ENCODE peak calls at places on chromosomes 3 and 15, in five cellular contexts. One of them, this sample, is unnamed.

GRCh38 chr3:99134996-99135395 is 233.5 kb upstream of the DCBLD2 start:
- DNase-seq in tibial nerve: no peak
- DNase-seq in astrocyte of the spinal cord: no peak
- DNase-seq in HCT116: no peak
- DNase-seq in HepG2: no peak
- DNase-seq in this sample: no peak

GRCh38 chr15:62790531-62790930 is 252.0 kb upstream of the TPM1 start:
- DNase-seq in tibial nerve: no peak
- DNase-seq in HepG2: no peak
- DNase-seq in HCT116: no peak
- DNase-seq in astrocyte of the spinal cord: no peak
- DNase-seq in this sample: no peak

GRCh38 chr3:50652709-50653108 is 22.0 kb upstream of the DOCK3 start:
- DNase-seq in tibial nerve: no peak
- DNase-seq in HepG2: peak
- DNase-seq in HCT116: no peak
- DNase-seq in astrocyte of the spinal cord: no peak
- DNase-seq in this sample: no peak

GRCh38 chr3:37814547-37814946 is 47.1 kb upstream of the CTDSPL start:
- DNase-seq in tibial nerve: no peak
- DNase-seq in HepG2: no peak
- DNase-seq in astrocyte of the spinal cord: peak
- DNase-seq in HCT116: no peak
- DNase-seq in this sample: no peak

GRCh38 chr3:54847361-54847760 is 80.5 kb downstream of the LRTM1 start:
- DNase-seq in HCT116: no peak
- DNase-seq in HepG2: no peak
- DNase-seq in astrocyte of the spinal cord: no peak
- DNase-seq in tibial nerve: no peak
- DNase-seq in this sample: no peak

GRCh38 chr3:164375995-164376394 is 702.3 kb downstream of the SI start:
- DNase-seq in astrocyte of the spinal cord: no peak
- DNase-seq in HCT116: no peak
- DNase-seq in tibial nerve: no peak
- DNase-seq in HepG2: no peak
- DNase-seq in this sample: no peak

GRCh38 chr15:70613259-70613658 is 150.1 kb downstream of the UACA start:
- DNase-seq in astrocyte of the spinal cord: no peak
- DNase-seq in HCT116: no peak
- DNase-seq in tibial nerve: no peak
- DNase-seq in HepG2: no peak
- DNase-seq in this sample: no peak

GRCh38 chr15:90729266-90729665 is 12.1 kb downstream of the BLM start:
- DNase-seq in HepG2: no peak
- DNase-seq in tibial nerve: no peak
- DNase-seq in HCT116: no peak
- DNase-seq in astrocyte of the spinal cord: no peak
- DNase-seq in this sample: no peak

DNA sequence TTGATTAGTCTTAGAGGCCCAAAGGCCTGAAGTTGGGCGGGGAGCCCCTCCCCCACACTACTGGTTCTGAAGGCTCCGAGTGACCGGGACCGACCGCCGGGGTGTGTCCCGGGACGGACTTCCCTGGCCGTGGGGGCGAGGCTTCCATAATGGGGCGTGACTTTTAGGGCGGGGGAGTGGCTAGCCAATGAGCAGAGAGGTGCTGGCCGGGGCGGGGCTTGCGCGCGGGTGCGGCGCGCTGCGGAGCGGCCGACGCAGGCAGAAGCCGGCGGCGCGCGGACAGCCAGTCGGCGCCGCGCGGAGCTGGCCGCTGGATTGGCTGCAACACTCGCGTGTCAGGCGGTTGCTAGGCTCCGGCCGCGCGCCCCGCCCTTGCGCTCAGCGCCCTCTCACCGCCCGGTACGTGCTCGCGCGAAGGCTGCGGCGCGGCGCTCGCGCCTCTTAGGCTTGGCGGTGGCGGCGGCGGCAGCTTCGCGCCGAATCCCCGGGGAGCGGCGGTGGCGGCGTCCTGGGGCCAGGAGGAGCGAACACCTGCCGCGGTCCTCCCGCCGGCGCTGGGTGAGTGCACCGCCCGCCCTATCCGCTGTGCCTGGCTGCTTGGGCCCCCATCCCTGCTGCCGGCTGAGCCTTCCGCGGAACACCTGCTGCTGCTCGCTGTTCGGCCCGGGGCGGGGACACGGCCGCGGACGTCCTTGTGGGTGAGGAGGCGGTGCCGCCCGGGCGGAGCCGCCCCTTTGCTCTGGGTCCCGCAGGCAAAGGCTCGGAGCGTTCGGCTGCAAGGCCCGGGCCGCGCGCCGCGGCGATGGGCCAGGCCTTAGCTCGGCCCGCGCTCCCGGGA is at the start of gene DAG1:
- DNase-seq in HCT116: peak
- DNase-seq in HepG2: peak
- DNase-seq in astrocyte of the spinal cord: peak
- DNase-seq in tibial nerve: peak
- DNase-seq in this sample: peak
- H3K4me3 ChIP-seq in HCT116: peak
- H3K4me3 ChIP-seq in HepG2: peak
- H3K4me3 ChIP-seq in astrocyte of the spinal cord: peak
- H3K4me3 ChIP-seq in tibial nerve: peak
- H3K4me3 ChIP-seq in this sample: peak

GRCh38 chr3:181723568-181724431 is 12.1 kb downstream of the SOX2 start:
- DNase-seq in astrocyte of the spinal cord: peak
- DNase-seq in tibial nerve: no peak
- DNase-seq in HCT116: no peak
- DNase-seq in HepG2: no peak
- DNase-seq in this sample: no peak
- TF ChIP-seq CTCF in astrocyte of the spinal cord: no peak
- TF ChIP-seq CTCF in tibial nerve: no peak
- TF ChIP-seq CTCF in HCT116: no peak
- TF ChIP-seq CTCF in HepG2: no peak
- TF ChIP-seq CTCF in this sample: no peak

GRCh38 chr3:177284383-177284881 is 87.2 kb upstream of the TBL1XR1 start:
- DNase-seq in HepG2: peak
- DNase-seq in tibial nerve: peak
- DNase-seq in astrocyte of the spinal cord: peak
- DNase-seq in HCT116: peak
- DNase-seq in this sample: no peak
- H3K4me3 ChIP-seq in HepG2: peak
- H3K4me3 ChIP-seq in tibial nerve: no peak
- H3K4me3 ChIP-seq in astrocyte of the spinal cord: no peak
- H3K4me3 ChIP-seq in HCT116: no peak
- H3K4me3 ChIP-seq in this sample: no peak

GRCh38 chr3:127689266-127689860 is 16.6 kb downstream of the ABTB1 start:
- DNase-seq in astrocyte of the spinal cord: no peak
- DNase-seq in HCT116: no peak
- DNase-seq in HepG2: no peak
- DNase-seq in tibial nerve: no peak
- DNase-seq in this sample: no peak

GRCh38 chr3:127690106-127690505 is 17.4 kb downstream of the ABTB1 start:
- DNase-seq in HepG2: peak
- DNase-seq in HCT116: no peak
- DNase-seq in astrocyte of the spinal cord: peak
- DNase-seq in tibial nerve: no peak
- DNase-seq in this sample: no peak

GRCh38 chr3:127691974-127692373 is 19.2 kb downstream of the ABTB1 start:
- DNase-seq in HCT116: no peak
- DNase-seq in HepG2: no peak
- DNase-seq in tibial nerve: no peak
- DNase-seq in astrocyte of the spinal cord: no peak
- DNase-seq in this sample: no peak

GRCh38 chr3:127691494-127691893 is 18.7 kb downstream of the ABTB1 start:
- DNase-seq in tibial nerve: no peak
- DNase-seq in astrocyte of the spinal cord: no peak
- DNase-seq in HCT116: no peak
- DNase-seq in HepG2: no peak
- DNase-seq in this sample: no peak

GRCh38 chr3:127690823-127691452 is 18.2 kb downstream of the ABTB1 start:
- DNase-seq in HCT116: peak
- DNase-seq in tibial nerve: no peak
- DNase-seq in HepG2: peak
- DNase-seq in astrocyte of the spinal cord: peak
- DNase-seq in this sample: no peak
- TF ChIP-seq CTCF in HCT116: peak
- TF ChIP-seq CTCF in tibial nerve: peak
- TF ChIP-seq CTCF in HepG2: peak
- TF ChIP-seq CTCF in astrocyte of the spinal cord: peak
- TF ChIP-seq CTCF in this sample: peak

DNA sequence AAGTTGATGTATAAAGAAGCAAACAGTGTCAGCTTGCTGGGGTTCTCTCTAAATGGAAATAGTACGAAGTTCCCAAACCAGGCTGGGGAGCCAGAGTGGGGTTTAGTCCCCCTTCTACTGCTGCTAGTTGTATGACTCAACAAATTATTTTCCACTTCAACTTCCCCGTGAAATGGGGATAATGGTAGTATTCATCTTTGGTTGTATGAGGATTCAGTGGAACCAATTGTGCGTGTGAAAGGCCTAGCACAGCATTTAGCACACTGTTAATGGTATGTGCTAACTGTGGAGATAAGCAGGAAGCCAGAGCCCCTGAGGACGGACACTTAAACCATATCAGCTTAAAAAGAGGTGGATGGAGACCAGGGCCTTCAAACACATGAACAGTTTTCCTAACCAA is 4.2 kb downstream of the SORD start:
- DNase-seq in tibial nerve: no peak
- DNase-seq in astrocyte of the spinal cord: no peak
- DNase-seq in HepG2: no peak
- DNase-seq in HCT116: no peak
- DNase-seq in this sample: no peak
- H3K4me3 ChIP-seq in tibial nerve: no peak
- H3K4me3 ChIP-seq in astrocyte of the spinal cord: no peak
- H3K4me3 ChIP-seq in HepG2: no peak
- H3K4me3 ChIP-seq in HCT116: no peak
- H3K4me3 ChIP-seq in this sample: no peak

DNA sequence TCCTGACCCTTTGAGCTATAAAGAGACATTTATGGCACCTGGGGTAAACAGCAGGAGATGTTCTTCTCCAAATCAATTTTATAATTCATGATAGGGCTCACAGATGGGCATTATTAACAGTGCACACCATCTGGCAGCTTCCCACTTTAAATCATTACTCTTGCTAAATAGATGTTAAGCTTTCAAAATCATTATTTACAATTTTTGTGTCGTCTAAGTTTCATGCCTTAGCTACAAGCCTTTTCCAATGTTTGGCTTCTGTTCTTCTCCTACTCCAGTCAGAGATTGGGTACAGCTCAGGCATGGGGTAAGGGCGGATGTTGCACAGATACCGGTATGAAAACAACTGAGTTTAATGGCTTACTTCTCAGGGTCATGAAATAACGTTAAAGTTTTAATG is 120.9 kb upstream of the PFN2 start:
- DNase-seq in tibial nerve: no peak
- DNase-seq in astrocyte of the spinal cord: no peak
- DNase-seq in HCT116: no peak
- DNase-seq in HepG2: no peak
- DNase-seq in this sample: no peak
- TF ChIP-seq CTCF in tibial nerve: no peak
- TF ChIP-seq CTCF in astrocyte of the spinal cord: no peak
- TF ChIP-seq CTCF in HCT116: no peak
- TF ChIP-seq CTCF in HepG2: no peak
- TF ChIP-seq CTCF in this sample: no peak

DNA sequence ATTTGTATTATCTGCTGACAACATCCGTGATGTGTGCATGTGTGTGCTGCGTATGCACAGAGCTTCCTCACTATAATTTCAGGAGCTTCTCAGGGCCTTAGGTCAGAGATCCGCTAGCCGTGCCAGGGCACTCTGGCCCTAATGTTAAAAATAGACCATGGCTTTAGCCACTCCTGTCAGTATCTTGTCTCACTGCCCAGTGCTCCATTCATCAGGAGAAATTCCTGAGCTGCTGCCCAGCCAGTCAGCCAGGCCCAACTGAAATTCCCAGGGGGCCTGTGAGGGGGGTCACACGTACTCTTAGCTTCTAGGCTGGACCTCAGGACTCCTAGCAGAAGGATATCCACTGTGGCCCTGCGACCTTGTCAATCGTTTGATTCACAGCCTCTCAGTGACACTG is 70.0 kb upstream of the ABHD2 start:
- DNase-seq in HepG2: no peak
- DNase-seq in tibial nerve: peak
- DNase-seq in astrocyte of the spinal cord: no peak
- DNase-seq in HCT116: no peak
- DNase-seq in this sample: no peak
- H3K4me3 ChIP-seq in HepG2: no peak
- H3K4me3 ChIP-seq in tibial nerve: no peak
- H3K4me3 ChIP-seq in astrocyte of the spinal cord: no peak
- H3K4me3 ChIP-seq in HCT116: no peak
- H3K4me3 ChIP-seq in this sample: no peak

This sample was measured in GM12864.